ENCODE peak calls at places on chromosome X, in six cellular contexts. B is AG10803, J is psoas muscle, Z is ovary, A is heart right ventricle, E is suprapubic skin. G is an unnamed sample.

GRCh38 chrX:97683256-97683655 is 799.5 kb downstream of the RPA4 start:
- DNase-seq in B (no peak), J (no peak), Z (no peak), A (no peak), E (no peak), G (no peak)

GRCh38 chrX:111086521-111087127 is 9.4 kb upstream of the PAK3 start:
- DNase-seq in B (no peak), J (no peak), Z (no peak), A (no peak), E (no peak), G (no peak)

GRCh38 chrX:104112326-104112951 is at the start of gene ZCCHC18:
- DNase-seq in B (peak), J (peak), Z (peak), A (peak), E (no peak), G (peak)

GRCh38 chrX:9805956-9806355 is 19.7 kb downstream of the SHROOM2 start:
- DNase-seq in B (no peak), J (no peak), Z (no peak), A (no peak), E (no peak), G (no peak)

GRCh38 chrX:17738002-17738713 is 865 bp downstream of the SCML1 start:
- DNase-seq in B (peak), J (peak), Z (peak), A (peak), E (no peak), G (peak)

GRCh38 chrX:2767631-2768455 is 16.0 kb downstream of the XG start:
- DNase-seq in B (peak), J (peak), Z (no peak), A (peak), E (peak), G (no peak)

GRCh38 chrX:39516399-39516798 is 581.4 kb downstream of the BCOR start:
- DNase-seq in B (no peak), J (no peak), Z (no peak), A (no peak), E (no peak), G (no peak)

GRCh38 chrX:100864967-100865366 is 9.2 kb downstream of the NOX1 start:
- DNase-seq in B (peak), J (no peak), Z (no peak), A (no peak), E (no peak), G (peak)

GRCh38 chrX:29587107-29587506 is 628.3 kb upstream of the MAGEB2 start:
- DNase-seq in B (no peak), J (no peak), Z (no peak), A (no peak), E (no peak), G (no peak)

GRCh38 chrX:119266364-119266995 is 30.4 kb downstream of the PGRMC1 start:
- DNase-seq in B (peak), J (no peak), Z (peak), A (peak), E (no peak), G (peak)

GRCh38 chrX:97498093-97498492 is 614.4 kb downstream of the RPA4 start:
- DNase-seq in B (no peak), J (no peak), Z (no peak), A (no peak), E (no peak), G (no peak)

GRCh38 chrX:39144965-39145364 is 343.7 kb downstream of the MID1IP1 start:
- DNase-seq in B (peak), J (no peak), Z (no peak), A (no peak), E (no peak), G (no peak)

GRCh38 chrX:45344597-45344996 is 143.9 kb upstream of the DIPK2B start:
- DNase-seq in B (peak), J (no peak), Z (no peak), A (no peak), E (no peak), G (peak)

GRCh38 chrX:115147220-115147619 is 42.0 kb upstream of the RBMXL3 start:
- DNase-seq in B (peak), J (no peak), Z (no peak), A (no peak), E (no peak), G (peak)

GRCh38 chrX:39809326-39809725 is 288.4 kb downstream of the BCOR start:
- DNase-seq in B (peak), J (peak), Z (no peak), A (no peak), E (no peak), G (peak)

GRCh38 chrX:74133156-74133796 is 170.7 kb upstream of the ZCCHC13 start:
- DNase-seq in B (peak), J (no peak), Z (peak), A (peak), E (no peak), G (peak)

GRCh38 chrX:149829751-149830191 is 48.0 kb downstream of the MAGEA9 start:
- DNase-seq in B (peak), J (no peak), Z (no peak), A (no peak), E (no peak), G (peak)

GRCh38 chrX:68895339-68896250 is 66.8 kb downstream of the EFNB1 start:
- DNase-seq in B (peak), J (peak), Z (peak), A (peak), E (no peak), G (peak)

GRCh38 chrX:23811135-23811781 is 28.3 kb downstream of the SAT1 start:
- DNase-seq in B (peak), J (no peak), Z (no peak), A (peak), E (no peak), G (no peak)

GRCh38 chrX:23854945-23855344 is 52.8 kb downstream of the APOO start:
- DNase-seq in B (peak), J (peak), Z (no peak), A (no peak), E (no peak), G (no peak)

GRCh38 chrX:9846631-9847030 is 60.4 kb downstream of the SHROOM2 start:
- DNase-seq in B (no peak), J (no peak), Z (no peak), A (no peak), E (no peak), G (no peak)

GRCh38 chrX:43589735-43590515 is 66.2 kb upstream of the MAOA start:
- DNase-seq in B (no peak), J (no peak), Z (peak), A (no peak), E (no peak), G (peak)

GRCh38 chrX:118872102-118872566 is 48.5 kb downstream of the ZCCHC12 start:
- DNase-seq in B (peak), J (no peak), Z (no peak), A (peak), E (no peak), G (no peak)

GRCh38 chrX:101774340-101774739 is 114.7 kb upstream of the ARMCX2 start:
- DNase-seq in B (no peak), J (no peak), Z (no peak), A (no peak), E (no peak), G (no peak)

GRCh38 chrX:119004920-119005524 is 30.6 kb downstream of the LONRF3 start:
- DNase-seq in B (peak), J (peak), Z (peak), A (peak), E (no peak), G (peak)

GRCh38 chrX:40420899-40421729 is 159.7 kb upstream of the ATP6AP2 start:
- DNase-seq in B (peak), J (no peak), Z (no peak), A (peak), E (no peak), G (peak)

GRCh38 chrX:85569691-85570090 is 190.2 kb upstream of the POF1B start:
- DNase-seq in B (no peak), J (no peak), Z (no peak), A (no peak), E (no peak), G (no peak)

GRCh38 chrX:12901486-12901885 is 4.9 kb upstream of the TLR8 start:
- DNase-seq in B (peak), J (peak), Z (peak), A (peak), E (peak), G (peak)

GRCh38 chrX:48573690-48574269 is 504 bp upstream of the RBM3 start:
- DNase-seq in B (no peak), J (peak), Z (peak), A (peak), E (no peak), G (peak)

GRCh38 chrX:151982217-151982616 is 7.7 kb upstream of the GABRE start:
- DNase-seq in B (peak), J (no peak), Z (no peak), A (no peak), E (no peak), G (peak)

GRCh38 chrX:41293269-41293668 is 40.7 kb upstream of the DDX3X start:
- DNase-seq in B (no peak), J (no peak), Z (no peak), A (no peak), E (no peak), G (no peak)

GRCh38 chrX:106039920-106040319 is 1.4 kb upstream of the SERPINA7 start:
- DNase-seq in B (no peak), J (no peak), Z (no peak), A (no peak), E (no peak), G (peak)

GRCh38 chrX:98071331-98071730 is 1187.6 kb downstream of the RPA4 start:
- DNase-seq in B (peak), J (no peak), Z (no peak), A (no peak), E (no peak), G (peak)

GRCh38 chrX:23810279-23810678 is 27.3 kb downstream of the SAT1 start:
- DNase-seq in B (no peak), J (no peak), Z (no peak), A (no peak), E (no peak), G (no peak)

GRCh38 chrX:56033495-56034180 is 198.5 kb upstream of the KLF8 start:
- DNase-seq in B (no peak), J (no peak), Z (no peak), A (no peak), E (no peak), G (no peak)

GRCh38 chrX:154597221-154597620 is 12.3 kb downstream of the CTAG1A start:
- DNase-seq in B (no peak), J (no peak), Z (peak), A (no peak), E (no peak), G (no peak)

GRCh38 chrX:154595559-154595958 is 10.6 kb downstream of the CTAG1A start:
- DNase-seq in B (peak), J (no peak), Z (no peak), A (no peak), E (no peak), G (no peak)

GRCh38 chrX:154594491-154594890 is 9.6 kb downstream of the CTAG1A start:
- DNase-seq in B (no peak), J (no peak), Z (no peak), A (no peak), E (no peak), G (no peak)

GRCh38 chrX:154598656-154599055 is 13.7 kb downstream of the CTAG1A start:
- DNase-seq in B (no peak), J (no peak), Z (no peak), A (no peak), E (no peak), G (no peak)

DNA sequence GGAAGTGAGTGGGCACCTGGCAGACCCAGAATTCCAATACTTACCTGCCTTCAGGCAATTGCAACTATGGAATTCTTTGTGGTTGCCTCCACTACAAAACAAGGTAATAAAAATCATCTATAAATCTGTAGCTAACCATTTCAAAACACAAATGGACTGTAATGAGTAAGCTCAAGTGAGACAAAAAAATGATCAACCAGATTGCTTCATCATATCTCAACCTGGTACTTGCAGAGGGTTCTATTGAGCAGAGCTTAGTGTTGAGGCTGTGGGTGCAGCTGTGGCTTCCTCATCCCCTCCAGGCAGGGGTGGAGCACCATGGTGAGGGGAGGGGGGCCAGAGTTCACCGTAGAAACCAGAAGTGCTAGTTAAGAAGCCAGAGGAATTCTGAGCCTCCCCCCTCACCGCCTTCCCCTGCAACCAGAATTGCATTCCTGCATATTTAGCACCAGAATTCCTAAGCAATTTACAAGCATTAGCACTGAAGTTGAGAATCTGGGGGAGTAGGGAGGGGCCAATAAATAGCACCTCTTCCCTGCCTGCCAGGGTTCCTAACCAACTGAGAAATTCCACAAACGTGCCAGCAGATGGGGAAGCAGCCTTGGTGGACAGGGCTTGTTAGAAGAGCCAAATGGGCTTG is 11.5 kb downstream of the CTAG1A start:
- DNase-seq in B (peak), J (no peak), Z (peak), A (no peak), E (no peak), G (peak)
- TF ChIP-seq CTCF in B (peak), J (no peak), Z (no peak), A (no peak), E (no peak), G (no peak)

GRCh38 chrX:47484885-47485284 is 1.9 kb upstream of the ZNF41 start:
- DNase-seq in B (no peak), J (no peak), Z (no peak), A (no peak), E (no peak), G (no peak)
- H3K4me3 ChIP-seq in B (no peak), J (peak), Z (no peak), A (no peak), E (no peak), G (no peak)

GRCh38 chrX:37659047-37659446 is 26.5 kb upstream of the XK start:
- DNase-seq in B (no peak), J (no peak), Z (no peak), A (no peak), E (no peak), G (no peak)
- TF ChIP-seq CTCF in B (no peak), J (no peak), Z (no peak), A (no peak), E (no peak), G (no peak)

GRCh38 chrX:107935200-107935599 is 47.0 kb downstream of the TEX13B start:
- DNase-seq in B (peak), J (no peak), Z (no peak), A (no peak), E (no peak), G (peak)
- H3K4me3 ChIP-seq in B (peak), J (no peak), Z (no peak), A (no peak), E (peak), G (peak)